ENCODE peak calls at places on chromosomes 11 and 22, in seven cellular contexts. One of them, this sample, is unnamed.

GRCh38 chr22:28815729-28816128 is 15.4 kb upstream of the XBP1 start:
- DNase-seq in stomach: no peak
- DNase-seq in right lobe of liver: no peak
- DNase-seq in sigmoid colon: no peak
- DNase-seq in CD4-positive, alpha-beta T cell: no peak
- DNase-seq in kidney: peak; percentile 8
- DNase-seq in lower lobe of right lung: no peak
- DNase-seq in this sample: no peak

GRCh38 chr11:8081591-8082021 is 595 bp downstream of the TUB start:
- DNase-seq in right lobe of liver: no peak
- DNase-seq in CD4-positive, alpha-beta T cell: no peak
- DNase-seq in lower lobe of right lung: no peak
- DNase-seq in stomach: no peak
- DNase-seq in sigmoid colon: no peak
- DNase-seq in kidney: no peak
- DNase-seq in this sample: no peak

GRCh38 chr22:38957046-38957770 is at the start of gene APOBEC3A:
- DNase-seq in CD4-positive, alpha-beta T cell: no peak
- DNase-seq in stomach: peak; percentile 63
- DNase-seq in kidney: peak; percentile 77
- DNase-seq in lower lobe of right lung: peak; percentile 78
- DNase-seq in right lobe of liver: peak; percentile 58
- DNase-seq in sigmoid colon: no peak
- DNase-seq in this sample: no peak

GRCh38 chr11:96105197-96105895 is 181.4 kb upstream of the MTMR2 start:
- DNase-seq in right lobe of liver: no peak
- DNase-seq in stomach: no peak
- DNase-seq in kidney: no peak
- DNase-seq in sigmoid colon: no peak
- DNase-seq in CD4-positive, alpha-beta T cell: no peak
- DNase-seq in lower lobe of right lung: no peak
- DNase-seq in this sample: no peak

GRCh38 chr11:80860632-80861031 is 1419.8 kb upstream of the TENM4 start:
- DNase-seq in right lobe of liver: no peak
- DNase-seq in lower lobe of right lung: no peak
- DNase-seq in stomach: no peak
- DNase-seq in CD4-positive, alpha-beta T cell: no peak
- DNase-seq in kidney: no peak
- DNase-seq in sigmoid colon: no peak
- DNase-seq in this sample: no peak

GRCh38 chr22:37308385-37309200 is 26.3 kb downstream of the CYTH4 start:
- DNase-seq in stomach: no peak
- DNase-seq in lower lobe of right lung: no peak
- DNase-seq in right lobe of liver: no peak
- DNase-seq in sigmoid colon: no peak
- DNase-seq in kidney: no peak
- DNase-seq in CD4-positive, alpha-beta T cell: no peak
- DNase-seq in this sample: no peak

GRCh38 chr11:103877221-103877620 is 159.2 kb upstream of the DDI1 start:
- DNase-seq in stomach: no peak
- DNase-seq in kidney: no peak
- DNase-seq in lower lobe of right lung: no peak
- DNase-seq in right lobe of liver: no peak
- DNase-seq in sigmoid colon: no peak
- DNase-seq in CD4-positive, alpha-beta T cell: no peak
- DNase-seq in this sample: no peak

GRCh38 chr22:37230673-37231405 is 13.2 kb downstream of the RAC2 start:
- DNase-seq in sigmoid colon: no peak
- DNase-seq in stomach: no peak
- DNase-seq in right lobe of liver: no peak
- DNase-seq in CD4-positive, alpha-beta T cell: no peak
- DNase-seq in lower lobe of right lung: peak; percentile 17
- DNase-seq in kidney: no peak
- DNase-seq in this sample: no peak

GRCh38 chr22:30253205-30253852 is 6.8 kb upstream of the LIF start:
- DNase-seq in CD4-positive, alpha-beta T cell: no peak
- DNase-seq in right lobe of liver: no peak
- DNase-seq in lower lobe of right lung: no peak
- DNase-seq in kidney: peak; percentile 95
- DNase-seq in stomach: peak; percentile 43
- DNase-seq in sigmoid colon: no peak
- DNase-seq in this sample: no peak

GRCh38 chr11:20597137-20597923 is 2.1 kb upstream of the SLC6A5 start:
- DNase-seq in CD4-positive, alpha-beta T cell: no peak
- DNase-seq in stomach: no peak
- DNase-seq in lower lobe of right lung: no peak
- DNase-seq in sigmoid colon: no peak
- DNase-seq in right lobe of liver: no peak
- DNase-seq in kidney: no peak
- DNase-seq in this sample: no peak

GRCh38 chr11:18312663-18313420 is 9.1 kb downstream of the HPS5 start:
- DNase-seq in CD4-positive, alpha-beta T cell: no peak
- DNase-seq in right lobe of liver: no peak
- DNase-seq in kidney: no peak
- DNase-seq in stomach: no peak
- DNase-seq in sigmoid colon: no peak
- DNase-seq in lower lobe of right lung: no peak
- DNase-seq in this sample: no peak

GRCh38 chr11:88799749-88800500 is 265.9 kb downstream of the GRM5 start:
- DNase-seq in CD4-positive, alpha-beta T cell: no peak
- DNase-seq in right lobe of liver: no peak
- DNase-seq in lower lobe of right lung: no peak
- DNase-seq in stomach: no peak
- DNase-seq in sigmoid colon: no peak
- DNase-seq in kidney: no peak
- DNase-seq in this sample: no peak

GRCh38 chr11:26947379-26947844 is 46.5 kb upstream of the FIBIN start:
- DNase-seq in CD4-positive, alpha-beta T cell: no peak
- DNase-seq in right lobe of liver: no peak
- DNase-seq in kidney: no peak
- DNase-seq in lower lobe of right lung: no peak
- DNase-seq in sigmoid colon: peak; percentile 88
- DNase-seq in stomach: no peak
- DNase-seq in this sample: no peak

GRCh38 chr11:12075822-12076821 is 34.3 kb upstream of the MICAL2 start:
- DNase-seq in CD4-positive, alpha-beta T cell: no peak
- DNase-seq in lower lobe of right lung: no peak
- DNase-seq in kidney: peak; percentile 75
- DNase-seq in stomach: no peak
- DNase-seq in sigmoid colon: peak; percentile 83
- DNase-seq in right lobe of liver: no peak
- DNase-seq in this sample: no peak

GRCh38 chr11:1293619-1294015 is 15.8 kb downstream of the TOLLIP start:
- DNase-seq in sigmoid colon: no peak
- DNase-seq in kidney: peak; percentile 70
- DNase-seq in right lobe of liver: no peak
- DNase-seq in stomach: peak; percentile 56
- DNase-seq in CD4-positive, alpha-beta T cell: no peak
- DNase-seq in lower lobe of right lung: peak; percentile 46
- DNase-seq in this sample: no peak

DNA sequence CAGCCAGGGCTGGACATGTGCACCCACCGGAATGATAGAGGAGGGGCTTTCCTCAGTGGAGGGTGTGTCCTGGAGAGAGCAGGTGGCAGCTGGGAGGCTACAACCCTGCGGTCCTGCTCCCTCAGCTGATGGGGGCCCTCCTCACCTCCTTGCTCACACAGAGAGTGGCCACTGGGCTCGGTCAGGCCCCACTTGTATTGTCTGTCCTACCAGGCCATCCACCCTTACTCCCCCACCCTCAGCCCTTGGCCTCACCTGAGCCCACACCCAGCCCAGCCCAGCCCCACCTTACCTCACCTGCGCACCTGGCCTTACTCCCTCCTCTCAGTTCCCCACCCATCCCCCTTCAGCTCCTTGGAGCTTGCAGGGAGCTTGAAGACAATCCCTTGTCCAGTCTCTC is 3.1 kb downstream of the TRPM5 start:
- DNase-seq in sigmoid colon: no peak
- DNase-seq in stomach: no peak
- DNase-seq in right lobe of liver: peak; percentile 42
- DNase-seq in kidney: peak; percentile 61
- DNase-seq in CD4-positive, alpha-beta T cell: no peak
- DNase-seq in lower lobe of right lung: peak; percentile 40
- DNase-seq in this sample: no peak
- H3K9me3 ChIP-seq in sigmoid colon: no peaks in the 10 kb centered on the region
- H3K9me3 ChIP-seq in stomach: no peaks in the 10 kb centered on the region
- H3K9me3 ChIP-seq in right lobe of liver: no peaks in the 10 kb centered on the region
- H3K9me3 ChIP-seq in kidney: no peaks in the 10 kb centered on the region
- H3K9me3 ChIP-seq in CD4-positive, alpha-beta T cell: no peaks in the 10 kb centered on the region
- H3K9me3 ChIP-seq in lower lobe of right lung: no peaks in the 10 kb centered on the region
- H3K9me3 ChIP-seq in this sample: no peaks in the 10 kb centered on the region

DNA sequence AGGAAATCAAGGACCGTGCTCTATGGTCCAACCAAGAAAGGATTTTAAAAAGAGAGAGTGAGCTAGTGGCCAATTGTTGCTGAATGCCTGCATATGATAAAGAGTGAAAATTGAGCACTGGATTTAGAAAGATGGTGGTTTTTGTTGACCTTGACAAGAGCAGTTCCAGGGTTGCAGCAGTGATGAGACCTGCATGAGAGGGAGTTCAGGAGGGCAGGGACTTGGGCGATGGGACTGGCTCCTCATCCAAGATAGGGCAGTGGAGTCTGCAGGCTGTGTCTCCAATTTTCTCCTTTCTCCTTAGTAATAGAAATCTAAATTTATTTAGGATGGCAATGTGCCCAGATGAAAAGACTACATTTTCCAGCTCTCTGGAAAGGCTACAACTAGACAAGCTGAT is 94.0 kb upstream of the B3GAT1 start:
- DNase-seq in lower lobe of right lung: no peak
- DNase-seq in right lobe of liver: no peak
- DNase-seq in CD4-positive, alpha-beta T cell: no peak
- DNase-seq in stomach: no peak
- DNase-seq in sigmoid colon: peak; percentile 20
- DNase-seq in kidney: no peak
- DNase-seq in this sample: no peak
- H3K9me3 ChIP-seq in lower lobe of right lung: no peaks in the 10 kb centered on the region
- H3K9me3 ChIP-seq in right lobe of liver: no peaks in the 10 kb centered on the region
- H3K9me3 ChIP-seq in CD4-positive, alpha-beta T cell: no peaks in the 10 kb centered on the region
- H3K9me3 ChIP-seq in stomach: no peaks in the 10 kb centered on the region
- H3K9me3 ChIP-seq in sigmoid colon: no peaks in the 10 kb centered on the region
- H3K9me3 ChIP-seq in kidney: no peaks in the 10 kb centered on the region
- H3K9me3 ChIP-seq in this sample: no peaks in the 10 kb centered on the region

GRCh38 chr22:48331691-48332220 is 1495.9 kb downstream of the BRD1 start:
- DNase-seq in kidney: peak; percentile 39
- DNase-seq in right lobe of liver: no peak
- DNase-seq in stomach: no peak
- DNase-seq in lower lobe of right lung: no peak
- DNase-seq in CD4-positive, alpha-beta T cell: no peak
- DNase-seq in sigmoid colon: no peak
- DNase-seq in this sample: no peak

GRCh38 chr22:48333323-48333763 is 1494.3 kb downstream of the BRD1 start:
- DNase-seq in lower lobe of right lung: peak; percentile 41
- DNase-seq in CD4-positive, alpha-beta T cell: no peak
- DNase-seq in sigmoid colon: no peak
- DNase-seq in kidney: peak; percentile 61
- DNase-seq in right lobe of liver: no peak
- DNase-seq in stomach: no peak
- DNase-seq in this sample: no peak

GRCh38 chr22:48332438-48333322 is 1495.0 kb downstream of the BRD1 start:
- DNase-seq in CD4-positive, alpha-beta T cell: no peak
- DNase-seq in kidney: peak; percentile 63
- DNase-seq in stomach: no peak
- DNase-seq in sigmoid colon: no peak
- DNase-seq in lower lobe of right lung: peak; percentile 26
- DNase-seq in right lobe of liver: no peak
- DNase-seq in this sample: no peak

GRCh38 chr22:48333816-48334735 is 1493.6 kb downstream of the BRD1 start:
- DNase-seq in kidney: peak; percentile 58
- DNase-seq in lower lobe of right lung: peak; percentile 41
- DNase-seq in CD4-positive, alpha-beta T cell: no peak
- DNase-seq in right lobe of liver: no peak
- DNase-seq in sigmoid colon: no peak
- DNase-seq in stomach: no peak
- DNase-seq in this sample: no peak

GRCh38 chr22:48331266-48331665 is 1496.4 kb downstream of the BRD1 start:
- DNase-seq in lower lobe of right lung: peak; percentile 39
- DNase-seq in stomach: no peak
- DNase-seq in sigmoid colon: no peak
- DNase-seq in right lobe of liver: no peak
- DNase-seq in kidney: peak; percentile 58
- DNase-seq in CD4-positive, alpha-beta T cell: no peak
- DNase-seq in this sample: no peak
- H3K9me3 ChIP-seq in lower lobe of right lung: no peaks in the 10 kb centered on the region
- H3K9me3 ChIP-seq in stomach: no peaks in the 10 kb centered on the region
- H3K9me3 ChIP-seq in sigmoid colon: peaks cover 12% of the 10 kb centered on the region
- H3K9me3 ChIP-seq in right lobe of liver: no peaks in the 10 kb centered on the region
- H3K9me3 ChIP-seq in kidney: no peaks in the 10 kb centered on the region
- H3K9me3 ChIP-seq in CD4-positive, alpha-beta T cell: peaks cover 7% of the 10 kb centered on the region
- H3K9me3 ChIP-seq in this sample: no peaks in the 10 kb centered on the region

GRCh38 chr11:70772950-70773349 is 374.6 kb downstream of the CTTN start:
- DNase-seq in stomach: no peak
- DNase-seq in kidney: no peak
- DNase-seq in CD4-positive, alpha-beta T cell: no peak
- DNase-seq in sigmoid colon: no peak
- DNase-seq in lower lobe of right lung: no peak
- DNase-seq in right lobe of liver: no peak
- DNase-seq in this sample: no peak

GRCh38 chr11:70768346-70769095 is 370.2 kb downstream of the CTTN start:
- DNase-seq in right lobe of liver: no peak
- DNase-seq in CD4-positive, alpha-beta T cell: no peak
- DNase-seq in lower lobe of right lung: no peak
- DNase-seq in stomach: no peak
- DNase-seq in sigmoid colon: no peak
- DNase-seq in kidney: no peak
- DNase-seq in this sample: no peak

GRCh38 chr11:70769521-70769920 is 371.2 kb downstream of the CTTN start:
- DNase-seq in kidney: no peak
- DNase-seq in CD4-positive, alpha-beta T cell: no peak
- DNase-seq in sigmoid colon: no peak
- DNase-seq in right lobe of liver: no peak
- DNase-seq in stomach: no peak
- DNase-seq in lower lobe of right lung: no peak
- DNase-seq in this sample: no peak

GRCh38 chr11:70769106-70769505 is 370.8 kb downstream of the CTTN start:
- DNase-seq in stomach: no peak
- DNase-seq in kidney: no peak
- DNase-seq in right lobe of liver: no peak
- DNase-seq in CD4-positive, alpha-beta T cell: no peak
- DNase-seq in sigmoid colon: no peak
- DNase-seq in lower lobe of right lung: no peak
- DNase-seq in this sample: no peak

DNA sequence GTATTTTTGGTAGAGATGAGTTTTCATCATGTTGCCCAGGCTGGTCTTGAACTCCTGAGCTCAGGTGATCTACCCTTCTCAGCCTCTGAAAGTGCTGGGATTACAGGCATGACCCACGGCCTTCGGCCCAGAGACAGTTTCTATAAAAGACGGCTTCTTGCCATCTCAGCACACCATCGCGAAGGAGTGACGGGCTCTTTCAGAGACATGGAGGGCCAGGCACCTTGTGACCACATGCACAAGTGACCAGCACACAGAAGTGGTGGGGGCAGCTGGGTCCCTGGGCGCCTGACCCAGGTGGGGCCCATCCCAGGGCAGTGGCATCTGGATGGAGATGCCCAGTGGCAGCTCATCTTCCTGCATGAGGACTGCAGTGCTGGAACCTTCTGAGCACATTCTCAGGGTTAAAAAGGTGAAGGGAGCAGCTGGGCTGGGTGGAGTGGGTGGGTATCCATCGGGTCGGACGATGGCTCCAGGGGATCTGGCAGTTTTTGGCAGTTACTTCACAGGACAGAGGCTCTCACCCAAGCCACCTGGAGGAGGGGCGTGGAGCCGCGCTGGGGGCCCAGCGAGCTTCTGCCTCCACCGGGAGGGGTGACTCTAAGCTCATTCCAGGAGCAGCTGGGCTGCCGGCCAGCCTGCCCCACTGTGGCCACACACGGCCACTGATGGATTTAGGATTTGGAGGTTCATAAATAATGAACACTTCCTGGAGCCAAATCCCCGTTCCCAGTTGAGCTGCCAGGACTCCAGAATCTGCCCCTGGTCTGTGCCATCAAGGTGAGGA is 373.0 kb downstream of the CTTN start:
- DNase-seq in lower lobe of right lung: no peak
- DNase-seq in CD4-positive, alpha-beta T cell: no peak
- DNase-seq in kidney: no peak
- DNase-seq in right lobe of liver: no peak
- DNase-seq in sigmoid colon: no peak
- DNase-seq in stomach: no peak
- DNase-seq in this sample: no peak
- H3K9me3 ChIP-seq in lower lobe of right lung: no peaks in the 10 kb centered on the region
- H3K9me3 ChIP-seq in CD4-positive, alpha-beta T cell: no peaks in the 10 kb centered on the region
- H3K9me3 ChIP-seq in kidney: no peaks in the 10 kb centered on the region
- H3K9me3 ChIP-seq in right lobe of liver: no peaks in the 10 kb centered on the region
- H3K9me3 ChIP-seq in sigmoid colon: no peaks in the 10 kb centered on the region
- H3K9me3 ChIP-seq in stomach: no peaks in the 10 kb centered on the region
- H3K9me3 ChIP-seq in this sample: no peaks in the 10 kb centered on the region